ENCODE peak calls at places on chromosomes 1 and 21, in five cellular contexts. M is GM23248, B is AG04450, F is neural progenitor cell, Q is thoracic aorta. R is an unnamed sample.

GRCh38 chr1:217135987-217136894 is 413.0 kb upstream of the ESRRG start:
- DNase-seq in M (no peak), B (no peak), F (peak; percentile 45), Q (no peak), R (no peak)

GRCh38 chr1:239308701-239309333 is 77.6 kb upstream of the CHRM3 start:
- DNase-seq in M (peak; percentile 31), B (no peak), F (peak; percentile 72), Q (no peak), R (peak; percentile 58)

GRCh38 chr1:209191242-209191626 is 392.3 kb upstream of the CAMK1G start:
- DNase-seq in M (no peak), B (no peak), F (no peak), Q (no peak), R (no peak)

GRCh38 chr1:46058936-46059335 is 73.5 kb downstream of the PIK3R3 start:
- DNase-seq in M (no peak), B (no peak), F (no peak), Q (no peak), R (no peak)

GRCh38 chr1:113981962-113982931 is 3.0 kb downstream of the OLFML3 start:
- DNase-seq in M (peak; percentile 95), B (peak; percentile 53), F (no peak), Q (peak; percentile 28), R (peak; percentile 76)

GRCh38 chr21:45010096-45010495 is 64.3 kb upstream of the ADARB1 start:
- DNase-seq in M (peak; percentile 26), B (no peak), F (no peak), Q (no peak), R (no peak)

GRCh38 chr1:186620951-186621350 is 59.3 kb downstream of the PTGS2 start:
- DNase-seq in M (peak; percentile 97), B (peak; percentile 26), F (no peak), Q (no peak), R (no peak)

GRCh38 chr1:245298781-245299180 is 144.0 kb downstream of the KIF26B start:
- DNase-seq in M (peak; percentile 91), B (peak; percentile 15), F (no peak), Q (no peak), R (no peak)

GRCh38 chr1:22710688-22711024 is at the start of gene EPHB2:
- DNase-seq in M (peak; percentile 75), B (no peak), F (peak; percentile 82), Q (no peak), R (peak; percentile 74)

GRCh38 chr1:226938903-226939438 is 1.1 kb upstream of the COQ8A start:
- DNase-seq in M (peak; percentile 77), B (no peak), F (no peak), Q (no peak), R (peak; percentile 32)

GRCh38 chr1:167246971-167247370 is 26.3 kb downstream of the POU2F1 start:
- DNase-seq in M (no peak), B (no peak), F (no peak), Q (no peak), R (no peak)

GRCh38 chr1:66571789-66572188 is 37.8 kb downstream of the SGIP1 start:
- DNase-seq in M (peak; percentile 92), B (no peak), F (no peak), Q (no peak), R (no peak)

GRCh38 chr1:6208723-6209660 is 3.1 kb downstream of the RNF207 start:
- DNase-seq in M (peak; percentile 83), B (no peak), F (peak; percentile 82), Q (no peak), R (peak; percentile 72)

GRCh38 chr1:202627841-202628565 is 82.3 kb downstream of the SYT2 start:
- DNase-seq in M (no peak), B (no peak), F (no peak), Q (no peak), R (no peak)

GRCh38 chr1:67429528-67430357 is 459 bp downstream of the SERBP1 start:
- DNase-seq in M (peak; percentile 73), B (no peak), F (peak; percentile 56), Q (no peak), R (peak; percentile 44)

GRCh38 chr1:51924455-51924854 is 45.9 kb upstream of the NRDC start:
- DNase-seq in M (peak; percentile 86), B (no peak), F (no peak), Q (no peak), R (no peak)

GRCh38 chr21:28543975-28544374 is 448.7 kb downstream of the LTN1 start:
- DNase-seq in M (no peak), B (no peak), F (no peak), Q (no peak), R (no peak)

GRCh38 chr21:31213787-31214186 is 130.3 kb downstream of the TIAM1 start:
- DNase-seq in M (no peak), B (no peak), F (no peak), Q (no peak), R (no peak)

GRCh38 chr1:67642694-67643093 is 42.3 kb upstream of the GADD45A start:
- DNase-seq in M (no peak), B (no peak), F (peak; percentile 92), Q (no peak), R (no peak)

GRCh38 chr1:6272476-6273270 is 11.8 kb upstream of the GPR153 start:
- DNase-seq in M (no peak), B (no peak), F (peak; percentile 33), Q (no peak), R (no peak)

GRCh38 chr21:21439761-21440160 is 441.6 kb downstream of the NCAM2 start:
- DNase-seq in M (no peak), B (no peak), F (no peak), Q (no peak), R (no peak)

GRCh38 chr1:230632273-230632873 is 9.9 kb upstream of the COG2 start:
- DNase-seq in M (peak; percentile 50), B (no peak), F (peak; percentile 70), Q (no peak), R (peak; percentile 60)

GRCh38 chr1:220407101-220407683 is 120.7 kb upstream of the MARK1 start:
- DNase-seq in M (no peak), B (no peak), F (no peak), Q (no peak), R (peak; percentile 43)

GRCh38 chr1:60223370-60223652 is 149.7 kb upstream of the C1orf87 start:
- DNase-seq in M (no peak), B (no peak), F (no peak), Q (no peak), R (no peak)

GRCh38 chr1:222994506-222995229 is 148.4 kb downstream of the TLR5 start:
- DNase-seq in M (peak; percentile 84), B (peak; percentile 18), F (peak; percentile 22), Q (no peak), R (no peak)

GRCh38 chr21:39687069-39687468 is 57.9 kb upstream of the IGSF5 start:
- DNase-seq in M (no peak), B (no peak), F (no peak), Q (no peak), R (no peak)

GRCh38 chr1:193322218-193322617 is 135.8 kb upstream of the B3GALT2 start:
- DNase-seq in M (peak; percentile 64), B (peak; percentile 51), F (no peak), Q (no peak), R (no peak)

GRCh38 chr1:41500378-41500777 is 15.9 kb upstream of the EDN2 start:
- DNase-seq in M (peak; percentile 74), B (no peak), F (no peak), Q (peak; percentile 47), R (no peak)

GRCh38 chr1:230251644-230252191 is 174.4 kb downstream of the PGBD5 start:
- DNase-seq in M (no peak), B (no peak), F (no peak), Q (no peak), R (no peak)

GRCh38 chr1:10615932-10616671 is 141.4 kb downstream of the PEX14 start:
- DNase-seq in M (no peak), B (no peak), F (no peak), Q (no peak), R (no peak)

DNA sequence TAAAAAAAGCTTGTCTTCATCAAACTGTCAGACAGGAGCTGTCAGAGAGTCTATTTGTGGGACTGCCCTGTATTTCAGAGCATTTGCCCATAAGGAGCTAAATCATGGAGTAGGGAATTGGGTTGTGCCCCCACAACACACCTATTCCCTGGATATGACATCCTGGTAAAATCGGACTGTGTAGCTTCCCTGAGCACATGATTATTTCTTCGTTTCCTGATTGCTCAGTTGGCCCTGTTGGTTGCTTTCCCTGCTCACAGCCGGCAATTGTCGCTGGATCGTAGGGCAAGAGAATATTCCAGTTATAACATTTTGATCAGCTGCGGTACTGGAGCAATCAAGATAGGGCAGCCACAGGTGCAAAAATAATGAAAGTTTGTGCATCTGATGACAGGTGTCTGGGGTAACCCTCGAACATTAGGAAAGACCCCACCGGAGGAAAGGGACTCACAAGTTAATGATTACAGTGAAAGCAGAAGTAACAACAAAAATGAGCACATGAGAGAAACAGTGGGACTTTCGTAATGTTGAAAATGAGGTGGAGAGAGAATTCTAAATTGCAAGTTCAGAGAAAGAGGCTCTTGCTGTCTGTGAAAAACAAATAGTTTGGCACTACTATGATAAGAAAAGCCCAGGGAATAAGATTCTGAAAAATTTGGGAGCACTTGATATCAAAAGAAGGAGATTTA is 548 bp upstream of the MAB21L3 start:
- DNase-seq in M (no peak), B (no peak), F (no peak), Q (no peak), R (no peak)
- H3K27ac ChIP-seq in M (no peak overlapping the region), B (no peak overlapping the region), F (no peak overlapping the region), Q (no peak overlapping the region), R (peak overlapping the region; percentile 89)

GRCh38 chr21:43884012-43884860 is 19.2 kb downstream of the AGPAT3 start:
- DNase-seq in M (no peak), B (no peak), F (peak; percentile 65), Q (no peak), R (peak; percentile 91)
- H3K27ac ChIP-seq in M (no peak overlapping the region), B (peak overlapping the region; percentile 39), F (no peak overlapping the region), Q (no peak overlapping the region), R (peak overlapping the region; percentile 97)

DNA sequence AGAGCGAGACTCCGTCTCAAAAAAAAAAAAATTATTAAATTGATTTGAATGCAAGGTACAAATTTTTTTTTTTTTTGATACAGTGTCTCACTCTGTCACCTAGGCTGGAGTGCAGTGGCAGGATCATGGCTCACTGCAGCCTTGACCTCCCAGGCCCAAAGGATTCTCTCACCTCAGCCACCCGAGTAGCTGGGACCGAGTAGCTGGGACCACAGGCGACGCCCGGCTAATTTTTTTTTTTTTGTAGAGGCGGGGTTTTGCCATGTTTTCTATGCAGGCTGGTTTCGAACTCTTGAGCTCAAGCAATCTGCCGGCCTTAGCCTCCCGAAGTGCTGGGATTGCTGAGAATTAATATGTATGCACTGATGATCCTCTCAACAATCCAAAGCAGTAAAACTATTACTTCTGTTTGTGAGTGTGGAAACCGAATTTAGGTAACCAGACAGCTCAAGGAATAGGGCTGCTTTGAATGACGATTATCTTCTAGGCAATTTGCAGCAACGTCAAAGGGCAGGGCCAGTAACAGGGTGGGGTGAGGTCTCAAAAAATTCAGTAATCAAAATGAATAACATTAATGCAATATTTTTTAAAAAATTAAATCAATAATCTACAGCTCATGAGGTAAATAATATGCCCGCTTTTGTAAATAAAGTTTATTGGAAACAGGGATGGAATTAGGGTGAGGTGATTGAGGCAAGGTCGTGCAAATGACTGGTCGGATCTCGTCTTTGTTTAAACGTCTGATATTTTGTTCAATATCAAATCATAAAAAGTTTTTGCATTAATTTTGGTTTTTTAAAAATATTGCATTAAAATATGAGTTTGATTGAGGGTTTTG is 1.2 kb downstream of the CLSPN start:
- DNase-seq in M (peak; percentile 18), B (no peak), F (no peak), Q (no peak), R (no peak)
- H3K27ac ChIP-seq in M (peak overlapping the region; percentile 42), B (peak overlapping the region; percentile 70), F (peak overlapping the region; percentile 96), Q (peak overlapping the region; percentile 63), R (peak overlapping the region; percentile 90)

GRCh38 chr1:2311184-2312032 is 79.9 kb downstream of the MORN1 start:
- DNase-seq in M (peak; percentile 79), B (no peak), F (peak; percentile 86), Q (no peak), R (peak; percentile 88)
- H3K27ac ChIP-seq in M (peak overlapping the region; percentile 34), B (peak overlapping the region; percentile 47), F (no peak overlapping the region), Q (peak overlapping the region; percentile 95), R (peak overlapping the region; percentile 99)